ENCODE peak calls at places on chromosomes 7 and 10, in five cellular contexts. Z, X, U, E and B are unnamed samples.

GRCh38 chr10:106440355-106440754 is 724.2 kb downstream of the SORCS1 start:
- DNase-seq in Z (no peak), U (no peak), E (no peak), X (no peak), B (peak; percentile 46)

GRCh38 chr7:3404490-3404889 is 103.4 kb downstream of the SDK1 start:
- DNase-seq in Z (no peak), E (no peak), X (no peak), U (no peak), B (no peak)

GRCh38 chr10:99779335-99779734 is 3.1 kb upstream of the ABCC2 start:
- DNase-seq in X (no peak), E (no peak), Z (no peak), U (no peak), B (peak; percentile 52)

GRCh38 chr7:17963281-17963680 is 23.0 kb upstream of the SNX13 start:
- DNase-seq in X (no peak), U (no peak), Z (no peak), E (no peak), B (no peak)

GRCh38 chr7:28358423-28358868 is 53.9 kb upstream of the CREB5 start:
- DNase-seq in Z (no peak), U (no peak), X (no peak), E (peak; percentile 59), B (peak; percentile 91)

GRCh38 chr10:8279598-8279997 is 225.1 kb downstream of the GATA3 start:
- DNase-seq in X (no peak), Z (no peak), E (no peak), U (no peak), B (no peak)

GRCh38 chr7:132116369-132116768 is 459.9 kb downstream of the PLXNA4 start:
- DNase-seq in U (no peak), X (no peak), Z (no peak), E (no peak), B (no peak)

GRCh38 chr7:66142996-66143395 is 28.3 kb downstream of the CRCP start:
- DNase-seq in E (no peak), X (no peak), U (no peak), Z (no peak), B (no peak)

GRCh38 chr7:14073988-14074387 is 84.5 kb upstream of the ETV1 start:
- DNase-seq in E (no peak), U (no peak), Z (no peak), X (no peak), B (no peak)

GRCh38 chr10:73039635-73040034 is 57.0 kb downstream of the P4HA1 start:
- DNase-seq in X (no peak), U (no peak), Z (no peak), E (no peak), B (no peak)

GRCh38 chr10:68397005-68397404 is 10.1 kb downstream of the RUFY2 start:
- DNase-seq in Z (no peak), X (no peak), U (no peak), E (no peak), B (no peak)

GRCh38 chr10:114024876-114025609 is 18.6 kb upstream of the ADRB1 start:
- DNase-seq in U (no peak), X (no peak), E (no peak), Z (no peak), B (peak; percentile 31)

GRCh38 chr10:80283119-80283518 is 6.3 kb downstream of the MAT1A start:
- DNase-seq in E (no peak), Z (no peak), U (no peak), X (no peak), B (no peak)

GRCh38 chr10:31419394-31420063 is 100.5 kb downstream of the ZEB1 start:
- DNase-seq in Z (no peak), E (no peak), U (no peak), X (no peak), B (no peak)

GRCh38 chr7:116802784-116803183 is 59.6 kb upstream of the CAPZA2 start:
- DNase-seq in E (peak; percentile 63), X (no peak), U (peak; percentile 28), Z (no peak), B (no peak)

GRCh38 chr7:157235357-157236018 is 96.8 kb downstream of the UBE3C start:
- DNase-seq in E (no peak), Z (no peak), U (no peak), X (no peak), B (peak; percentile 15)

GRCh38 chr10:17181751-17182150 is 19.7 kb downstream of the TRDMT1 start:
- DNase-seq in E (no peak), Z (no peak), U (no peak), X (no peak), B (no peak)

DNA sequence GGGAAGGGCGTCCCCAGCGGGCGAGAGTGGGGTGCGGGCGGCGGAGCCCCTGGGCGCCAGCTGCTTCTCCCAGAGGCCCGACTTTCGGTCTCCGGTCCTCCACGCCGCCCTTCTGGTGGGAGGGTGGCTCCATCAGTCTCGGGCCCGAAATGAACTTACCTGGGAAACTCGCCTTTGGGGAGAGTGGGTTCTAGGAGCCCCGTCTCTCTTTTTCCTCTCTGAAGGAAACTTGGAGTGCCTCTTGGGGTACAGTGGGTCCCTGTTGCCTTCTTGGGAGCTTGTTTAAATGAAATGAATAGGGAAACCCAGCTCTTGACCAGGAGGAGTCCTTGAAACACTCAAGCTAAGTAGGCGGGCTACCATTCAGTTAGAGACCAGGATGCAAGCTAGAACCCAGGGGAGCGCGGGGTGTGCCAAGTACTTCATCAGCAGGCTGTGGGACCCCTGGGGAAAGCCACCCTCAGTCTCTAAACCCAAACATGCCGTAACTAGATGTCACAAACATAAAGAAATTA is 1.3 kb downstream of the SLC26A4 start:
- DNase-seq in Z (no peak), E (no peak), X (no peak), U (no peak), B (no peak)
- H3K4me3 ChIP-seq in Z (peak overlapping the region; percentile 48), E (no peak overlapping the region), X (peak overlapping the region; percentile 37), U (peak overlapping the region; percentile 58), B (peak overlapping the region; percentile 52)

DNA sequence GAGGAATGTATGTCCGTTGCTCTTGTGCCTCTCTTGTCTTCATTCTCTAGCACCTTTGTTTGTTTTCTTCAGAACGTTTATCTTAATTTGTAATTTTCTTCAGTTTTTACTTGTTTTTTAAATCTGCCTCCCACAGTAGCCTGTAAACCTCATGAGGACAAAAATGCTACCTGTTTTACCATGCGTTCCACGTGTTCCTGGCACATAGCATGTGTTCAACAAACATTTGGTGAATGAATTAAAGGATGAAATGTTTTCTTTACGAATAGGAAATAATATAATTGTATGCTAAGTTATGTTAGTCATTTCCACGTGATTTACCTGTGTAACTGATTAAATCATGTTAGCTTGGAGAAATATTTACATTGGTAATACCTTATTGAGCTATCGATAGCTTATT is 2.2 kb downstream of the RBM33 start:
- DNase-seq in X (no peak), E (no peak), Z (no peak), U (no peak), B (no peak)
- H3K4me3 ChIP-seq in X (no peak overlapping the region), E (no peak overlapping the region), Z (no peak overlapping the region), U (no peak overlapping the region), B (no peak overlapping the region)

DNA sequence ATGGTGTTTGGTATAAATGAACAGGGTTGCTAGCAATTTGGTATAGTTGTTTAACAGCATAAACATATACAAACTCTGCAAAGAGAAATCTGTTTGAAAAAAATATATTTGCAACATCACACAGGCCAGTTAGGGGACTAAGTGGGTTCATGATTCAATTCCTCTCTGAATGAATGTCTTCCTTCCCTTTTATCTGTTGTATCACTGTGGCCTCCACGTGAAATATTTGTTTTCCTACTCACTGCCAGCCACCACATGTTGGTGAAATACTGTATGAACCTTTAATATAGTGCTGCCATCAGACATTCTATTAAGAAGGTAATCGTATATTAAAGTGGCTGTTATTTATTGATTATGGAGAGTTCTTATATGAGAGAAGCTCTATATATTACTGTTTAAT is 157.0 kb downstream of the ARID5B start:
- DNase-seq in Z (no peak), X (no peak), U (no peak), E (no peak), B (no peak)
- H3K4me3 ChIP-seq in Z (no peak overlapping the region), X (no peak overlapping the region), U (peak overlapping the region; percentile 72), E (no peak overlapping the region), B (no peak overlapping the region)

GRCh38 chr7:44101304-44101965 is 2.7 kb upstream of the AEBP1 start:
- DNase-seq in U (no peak), Z (no peak), E (no peak), X (no peak), B (no peak)
- H3K4me3 ChIP-seq in U (no peak overlapping the region), Z (no peak overlapping the region), E (no peak overlapping the region), X (no peak overlapping the region), B (no peak overlapping the region)

DNA sequence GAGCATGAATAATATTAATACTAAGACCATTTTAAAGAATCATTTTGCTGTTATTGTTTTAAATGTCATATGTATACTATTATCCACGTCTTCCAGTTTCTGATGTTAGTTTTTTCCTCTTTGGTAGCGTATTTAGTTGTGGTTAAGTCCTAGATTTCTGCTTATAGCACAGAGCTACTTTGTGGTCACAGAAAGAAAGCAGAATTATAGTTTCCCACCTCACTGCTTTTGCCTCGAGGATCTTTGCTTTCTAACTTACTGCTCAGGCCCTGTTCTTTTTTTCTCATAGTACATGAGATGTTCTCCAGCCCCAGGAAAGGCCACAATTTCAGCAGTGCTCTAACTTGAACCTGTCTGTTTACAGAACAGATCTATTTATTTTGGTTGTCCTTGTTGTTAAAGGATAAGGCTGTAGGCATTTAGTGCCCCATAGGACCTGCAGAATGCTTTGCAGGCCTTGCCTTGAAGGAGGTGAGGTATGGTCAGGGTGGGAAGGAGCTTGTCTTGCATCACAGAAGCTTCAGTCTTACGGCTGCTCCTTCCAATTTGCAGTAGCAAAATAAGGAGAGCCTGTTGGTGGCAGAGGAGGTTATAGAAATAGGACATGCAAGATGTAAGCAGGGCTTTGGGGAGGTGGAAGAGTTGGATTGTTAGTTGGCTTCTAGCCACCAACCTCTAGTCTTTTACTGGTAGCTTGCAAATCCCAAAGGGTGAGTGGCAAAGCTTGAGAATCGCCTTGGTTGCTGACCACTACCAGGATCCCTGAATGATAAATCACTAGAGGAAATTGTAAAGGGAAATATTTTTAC is 129.1 kb downstream of the LRRC4 start:
- DNase-seq in E (no peak), Z (no peak), X (no peak), U (no peak), B (no peak)
- H3K4me3 ChIP-seq in E (no peak overlapping the region), Z (no peak overlapping the region), X (no peak overlapping the region), U (no peak overlapping the region), B (no peak overlapping the region)

GRCh38 chr7:128024154-128024553 is 7.1 kb downstream of the LRRC4 start:
- DNase-seq in E (no peak), Z (no peak), X (no peak), U (no peak), B (no peak)
- H3K4me3 ChIP-seq in E (no peak overlapping the region), Z (no peak overlapping the region), X (no peak overlapping the region), U (no peak overlapping the region), B (no peak overlapping the region)